ENCODE peak calls at places on chromosomes 7 and 10, in nine cellular contexts. K, U, L, Q, J, C, H, Z and R are unnamed samples. For H3K9me3, the result is how much of the 10 kb centered on the place peaks cover.

GRCh38 chr7:95927781-95928180 is 155.4 kb downstream of the DYNC1I1 start:
- DNase-seq in K (no peak), U (no peak), L (no peak), Q (no peak), J (no peak), C (no peak), H (no peak), Z (no peak), R (no peak)

GRCh38 chr7:81499262-81500116 is 270.4 kb downstream of the HGF start:
- DNase-seq in K (peak), U (no peak), L (peak), Q (peak), J (peak), C (no peak), H (peak), Z (peak), R (peak)

GRCh38 chr7:108947521-108947920 is 377.8 kb downstream of the DNAJB9 start:
- DNase-seq in K (no peak), U (no peak), L (no peak), Q (no peak), J (no peak), C (no peak), H (no peak), Z (no peak), R (no peak)

GRCh38 chr7:5532520-5533335 is 109.1 kb upstream of the TNRC18 start:
- DNase-seq in K (peak), U (no peak), L (no peak), Q (peak), J (no peak), C (peak), H (no peak), Z (no peak), R (peak)

GRCh38 chr10:49579621-49580020 is 30.5 kb upstream of the SLC18A3 start:
- DNase-seq in K (no peak), U (no peak), L (no peak), Q (no peak), J (peak), C (no peak), H (no peak), Z (no peak), R (no peak)

GRCh38 chr10:21217107-21217506 is 308.4 kb downstream of the SKIDA1 start:
- DNase-seq in K (no peak), U (no peak), L (no peak), Q (no peak), J (no peak), C (no peak), H (no peak), Z (no peak), R (no peak)

GRCh38 chr10:24415455-24416169 is 206.7 kb downstream of the KIAA1217 start:
- DNase-seq in K (no peak), U (no peak), L (no peak), Q (no peak), J (peak), C (no peak), H (peak), Z (peak), R (no peak)

GRCh38 chr7:43294080-43294630 is 181.7 kb downstream of the HECW1 start:
- DNase-seq in K (peak), U (peak), L (no peak), Q (no peak), J (peak), C (peak), H (peak), Z (peak), R (no peak)

GRCh38 chr7:117250801-117251200 is 72.1 kb downstream of the WNT2 start:
- DNase-seq in K (no peak), U (no peak), L (no peak), Q (no peak), J (peak), C (no peak), H (peak), Z (no peak), R (no peak)

GRCh38 chr7:51035696-51036095 is 253.0 kb upstream of the GRB10 start:
- DNase-seq in K (no peak), U (no peak), L (no peak), Q (no peak), J (peak), C (no peak), H (peak), Z (no peak), R (no peak)

GRCh38 chr10:77251297-77252013 is 386.2 kb downstream of the KCNMA1 start:
- DNase-seq in K (peak), U (no peak), L (peak), Q (peak), J (peak), C (peak), H (peak), Z (peak), R (peak)

GRCh38 chr10:119306514-119306951 is 99.2 kb downstream of the GRK5 start:
- DNase-seq in K (peak), U (no peak), L (peak), Q (peak), J (peak), C (no peak), H (no peak), Z (no peak), R (peak)

GRCh38 chr7:105389090-105389650 is 449 bp upstream of the SRPK2 start:
- DNase-seq in K (peak), U (no peak), L (peak), Q (peak), J (peak), C (peak), H (peak), Z (peak), R (peak)

GRCh38 chr7:136000288-136000913 is 23.2 kb upstream of the MTPN start:
- DNase-seq in K (no peak), U (no peak), L (no peak), Q (no peak), J (no peak), C (no peak), H (peak), Z (no peak), R (no peak)

GRCh38 chr10:112140110-112140755 is 43.3 kb downstream of the GPAM start:
- DNase-seq in K (peak), U (peak), L (peak), Q (peak), J (peak), C (peak), H (peak), Z (peak), R (peak)

GRCh38 chr10:97412891-97413304 is 11.8 kb upstream of the RRP12 start:
- DNase-seq in K (no peak), U (peak), L (no peak), Q (peak), J (no peak), C (no peak), H (no peak), Z (peak), R (no peak)

GRCh38 chr7:28348631-28349030 is 63.7 kb upstream of the CREB5 start:
- DNase-seq in K (no peak), U (no peak), L (no peak), Q (no peak), J (no peak), C (no peak), H (no peak), Z (no peak), R (no peak)

GRCh38 chr7:130270947-130271790 is 4.5 kb downstream of the CPA2 start:
- DNase-seq in K (no peak), U (no peak), L (no peak), Q (no peak), J (no peak), C (no peak), H (no peak), Z (no peak), R (no peak)

GRCh38 chr7:158024881-158025280 is 562.7 kb downstream of the PTPRN2 start:
- DNase-seq in K (no peak), U (no peak), L (no peak), Q (no peak), J (no peak), C (no peak), H (no peak), Z (no peak), R (no peak)
- H3K9me3 ChIP-seq in K (under half), U (under half), L (under half), Q (under half), J (under half), C (under half), H (half or more), Z (under half), R (under half)

GRCh38 chr7:54141565-54141964 is 400.6 kb upstream of the VSTM2A start:
- DNase-seq in K (no peak), U (no peak), L (no peak), Q (no peak), J (no peak), C (no peak), H (no peak), Z (no peak), R (no peak)

GRCh38 chr7:54145716-54146115 is 396.5 kb upstream of the VSTM2A start:
- DNase-seq in K (no peak), U (no peak), L (no peak), Q (no peak), J (no peak), C (peak), H (no peak), Z (no peak), R (no peak)
- H3K4me2 ChIP-seq in K (no peak), U (no peak), L (no peak), Q (no peak), J (no peak), C (no peak), H (no peak), Z (no peak), R (no peak)

GRCh38 chr10:42549851-42550250 is 88.5 kb downstream of the ZNF33B start:
- DNase-seq in K (no peak), U (no peak), L (no peak), Q (no peak), J (no peak), C (no peak), H (no peak), Z (no peak), R (no peak)

GRCh38 chr10:42544945-42545344 is 93.4 kb downstream of the ZNF33B start:
- DNase-seq in K (no peak), U (no peak), L (no peak), Q (no peak), J (no peak), C (no peak), H (no peak), Z (no peak), R (no peak)

GRCh38 chr10:42548254-42548653 is 90.1 kb downstream of the ZNF33B start:
- DNase-seq in K (no peak), U (no peak), L (no peak), Q (no peak), J (no peak), C (no peak), H (no peak), Z (no peak), R (no peak)

GRCh38 chr10:42543840-42544372 is 94.5 kb downstream of the ZNF33B start:
- DNase-seq in K (no peak), U (no peak), L (peak), Q (no peak), J (no peak), C (no peak), H (no peak), Z (peak), R (no peak)
- H3K9me3 ChIP-seq in K (half or more), U (under half), L (under half), Q (under half), J (half or more), C (under half), H (under half), Z (under half), R (under half)

DNA sequence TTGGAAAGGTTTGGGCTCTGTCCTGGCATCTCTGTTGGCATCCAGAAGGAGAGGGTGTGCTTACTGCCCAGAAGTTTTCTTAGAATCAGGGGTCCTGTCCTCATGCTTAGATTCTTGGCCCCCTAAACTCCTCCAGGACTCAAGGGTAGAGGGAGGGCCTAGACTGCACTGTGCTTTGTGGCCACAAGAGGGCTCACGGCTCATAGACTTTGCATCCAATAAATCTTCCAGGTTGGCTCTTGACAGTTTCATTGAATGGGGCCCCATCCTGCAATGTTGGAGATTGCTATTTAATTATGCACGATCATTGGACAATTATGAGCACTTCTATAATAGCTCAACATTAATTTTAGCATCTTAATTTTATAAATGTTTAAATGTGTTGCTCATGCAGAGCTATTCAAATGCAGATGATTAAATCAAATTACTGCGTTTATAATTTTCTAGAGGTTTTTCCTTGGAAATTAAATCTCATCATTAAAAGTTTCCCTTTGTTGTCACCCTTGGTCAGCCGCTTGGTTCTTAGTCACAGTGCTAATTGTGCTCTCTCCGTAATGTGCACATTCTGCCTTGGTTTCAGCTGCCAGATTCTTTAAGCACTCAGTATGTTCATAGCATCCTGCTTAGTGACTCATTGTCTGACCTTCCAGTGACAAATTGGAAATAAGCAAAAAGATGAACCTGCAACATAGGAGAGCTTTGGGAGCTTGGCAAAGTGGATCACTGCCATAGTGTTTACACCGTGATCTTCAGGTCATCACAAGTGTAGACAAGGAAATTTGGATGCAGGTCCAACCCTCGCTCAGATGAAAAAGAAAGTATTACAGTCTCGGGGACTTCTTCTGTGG is 33.5 kb upstream of the PLPP4 start:
- DNase-seq in K (peak), U (no peak), L (peak), Q (peak), J (peak), C (peak), H (peak), Z (peak), R (peak)
- H3K4me2 ChIP-seq in K (no peak), U (no peak), L (peak), Q (no peak), J (no peak), C (no peak), H (no peak), Z (no peak), R (no peak)

GRCh38 chr7:111030358-111030735 is 60.6 kb upstream of the LRRN3 start:
- DNase-seq in K (no peak), U (no peak), L (peak), Q (no peak), J (no peak), C (no peak), H (no peak), Z (no peak), R (no peak)

GRCh38 chr7:111029141-111029572 is 61.8 kb upstream of the LRRN3 start:
- DNase-seq in K (no peak), U (no peak), L (no peak), Q (no peak), J (no peak), C (no peak), H (no peak), Z (no peak), R (no peak)

GRCh38 chr7:111031916-111032315 is 59.0 kb upstream of the LRRN3 start:
- DNase-seq in K (no peak), U (no peak), L (no peak), Q (no peak), J (no peak), C (no peak), H (no peak), Z (no peak), R (no peak)

GRCh38 chr7:111027396-111027795 is 63.5 kb upstream of the LRRN3 start:
- DNase-seq in K (no peak), U (no peak), L (no peak), Q (peak), J (no peak), C (no peak), H (no peak), Z (no peak), R (no peak)

GRCh38 chr7:111029574-111030357 is 61.2 kb upstream of the LRRN3 start:
- DNase-seq in K (no peak), U (no peak), L (peak), Q (peak), J (peak), C (no peak), H (peak), Z (no peak), R (no peak)
- H3K9me3 ChIP-seq in K (under half), U (under half), L (under half), Q (under half), J (under half), C (under half), H (under half), Z (under half), R (under half)

GRCh38 chr7:29955799-29956476 is 33.7 kb downstream of the SCRN1 start:
- DNase-seq in K (no peak), U (no peak), L (no peak), Q (no peak), J (no peak), C (no peak), H (no peak), Z (no peak), R (peak)

GRCh38 chr7:29955075-29955792 is 34.4 kb downstream of the SCRN1 start:
- DNase-seq in K (no peak), U (no peak), L (no peak), Q (no peak), J (no peak), C (no peak), H (no peak), Z (no peak), R (no peak)

GRCh38 chr7:29957521-29957920 is 32.1 kb downstream of the SCRN1 start:
- DNase-seq in K (no peak), U (no peak), L (no peak), Q (no peak), J (no peak), C (no peak), H (no peak), Z (no peak), R (no peak)

GRCh38 chr7:29957921-29958320 is 31.7 kb downstream of the SCRN1 start:
- DNase-seq in K (no peak), U (no peak), L (no peak), Q (no peak), J (no peak), C (no peak), H (no peak), Z (no peak), R (peak)

DNA sequence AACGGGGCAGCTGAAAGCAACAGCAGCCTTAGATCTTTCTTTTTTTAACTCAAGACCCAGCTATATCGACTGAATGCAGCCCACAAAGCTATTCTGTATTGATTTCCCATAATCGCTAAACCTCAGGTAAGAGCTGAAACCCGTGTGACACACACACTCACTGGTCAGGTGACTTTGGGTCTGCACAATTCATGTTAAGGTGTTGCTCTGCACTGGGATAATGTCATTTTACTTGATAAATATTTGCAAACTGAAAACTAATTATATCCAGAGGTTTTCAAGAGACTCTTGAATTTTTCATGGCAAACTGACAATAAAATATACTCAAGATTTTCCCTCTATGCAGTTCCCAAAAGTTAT is 33.1 kb downstream of the SCRN1 start:
- DNase-seq in K (no peak), U (no peak), L (no peak), Q (no peak), J (no peak), C (no peak), H (no peak), Z (no peak), R (no peak)
- H3K4me2 ChIP-seq in K (no peak), U (no peak), L (no peak), Q (no peak), J (no peak), C (no peak), H (no peak), Z (no peak), R (peak)

DNA sequence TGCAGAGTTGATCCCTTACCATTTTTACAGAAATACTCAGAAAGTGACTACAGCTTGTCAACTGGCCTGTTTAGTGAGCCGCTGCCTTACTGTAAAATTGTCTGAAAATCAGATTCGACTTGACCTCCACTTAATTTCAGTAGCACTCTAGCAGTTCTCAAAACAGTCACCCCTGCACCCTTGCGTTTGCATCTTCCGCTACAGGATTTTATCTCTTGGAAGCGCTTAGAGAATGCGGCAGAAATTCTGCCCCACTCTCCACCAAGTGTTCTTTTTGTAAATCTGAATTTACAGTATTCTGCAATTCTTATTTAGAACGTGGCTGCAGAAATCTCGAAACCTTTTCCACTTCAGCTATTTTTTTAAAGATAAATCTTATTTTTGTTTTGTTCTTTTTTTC is 1.9 kb upstream of the TWIST1 start:
- DNase-seq in K (no peak), U (no peak), L (no peak), Q (no peak), J (no peak), C (no peak), H (no peak), Z (no peak), R (no peak)
- H3K9me3 ChIP-seq in K (under half), U (under half), L (under half), Q (under half), J (under half), C (under half), H (under half), Z (under half), R (under half)

GRCh38 chr7:42155836-42156540 is 81.0 kb downstream of the GLI3 start:
- DNase-seq in K (no peak), U (no peak), L (no peak), Q (no peak), J (peak), C (no peak), H (peak), Z (peak), R (no peak)

GRCh38 chr7:42156541-42156865 is 80.5 kb downstream of the GLI3 start:
- DNase-seq in K (no peak), U (no peak), L (no peak), Q (no peak), J (no peak), C (no peak), H (no peak), Z (no peak), R (no peak)

GRCh38 chr7:42152353-42153205 is 84.4 kb downstream of the GLI3 start:
- DNase-seq in K (no peak), U (no peak), L (no peak), Q (no peak), J (no peak), C (no peak), H (no peak), Z (no peak), R (no peak)

GRCh38 chr7:42154168-42154567 is 82.8 kb downstream of the GLI3 start:
- DNase-seq in K (no peak), U (no peak), L (no peak), Q (no peak), J (no peak), C (no peak), H (no peak), Z (no peak), R (no peak)

DNA sequence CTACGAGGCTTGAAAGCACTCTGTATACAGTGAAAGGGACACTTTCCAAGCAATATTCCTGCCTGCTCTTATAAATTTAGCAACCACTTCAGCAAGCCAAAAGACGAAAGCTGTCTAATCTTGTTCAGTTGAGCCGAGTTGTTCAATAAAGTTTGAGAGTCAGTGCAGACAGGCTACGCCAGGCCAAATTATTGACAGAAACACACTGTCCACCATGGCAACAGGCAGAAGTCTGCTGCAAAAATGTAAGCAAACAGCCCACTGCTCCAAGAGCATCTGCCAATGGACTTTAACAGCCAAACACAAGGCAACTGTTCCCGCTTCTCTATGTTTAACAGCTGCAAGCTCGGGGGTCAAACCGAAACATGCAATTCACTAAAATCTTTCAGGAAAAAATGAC is 85.7 kb downstream of the GLI3 start:
- DNase-seq in K (no peak), U (no peak), L (no peak), Q (no peak), J (peak), C (no peak), H (peak), Z (no peak), R (no peak)
- H3K4me2 ChIP-seq in K (no peak), U (peak), L (no peak), Q (no peak), J (no peak), C (no peak), H (peak), Z (peak), R (no peak)